ENCODE peak calls at places on chromosomes 4 and X, in eight cellular contexts. W is pancreas, T is left lung, C is lower lobe of right lung, B is IMR-90, H is GM06990, Z is B cell, O is fibroblast of mammary gland. S is an unnamed sample.

GRCh38 chrX:39755152-39756032 is 342.4 kb downstream of the BCOR start:
- DNase-seq in W (peak), T (peak), C (peak), B (peak), H (no peak), Z (no peak), O (peak), S (no peak)

GRCh38 chr4:25756503-25756902 is 100.9 kb downstream of the SLC34A2 start:
- DNase-seq in W (no peak), T (no peak), C (no peak), B (peak), H (no peak), Z (no peak), O (peak), S (no peak)

GRCh38 chrX:46979340-46979739 is 67.1 kb downstream of the JADE3 start:
- DNase-seq in W (no peak), T (no peak), C (no peak), B (peak), H (no peak), Z (no peak), O (peak), S (no peak)

GRCh38 chr4:10157478-10158354 is 41.1 kb upstream of the WDR1 start:
- DNase-seq in W (peak), T (no peak), C (peak), B (peak), H (no peak), Z (peak), O (peak), S (peak)

GRCh38 chr4:130288576-130288975 is 1192.6 kb downstream of the C4orf33 start:
- DNase-seq in W (no peak), T (no peak), C (no peak), B (no peak), H (no peak), Z (no peak), O (peak), S (no peak)

GRCh38 chrX:103503163-103503852 is 16.0 kb downstream of the RAB40A start:
- DNase-seq in W (no peak), T (no peak), C (no peak), B (peak), H (no peak), Z (no peak), O (peak), S (no peak)

GRCh38 chr4:176538217-176538925 is 218.6 kb downstream of the SPCS3 start:
- DNase-seq in W (no peak), T (no peak), C (no peak), B (peak), H (no peak), Z (no peak), O (peak), S (no peak)

GRCh38 chrX:76555269-76555668 is 127.8 kb downstream of the MAGEE1 start:
- DNase-seq in W (no peak), T (no peak), C (no peak), B (no peak), H (no peak), Z (no peak), O (no peak), S (no peak)

GRCh38 chrX:74104356-74105065 is 199.5 kb upstream of the ZCCHC13 start:
- DNase-seq in W (no peak), T (no peak), C (no peak), B (peak), H (no peak), Z (no peak), O (no peak), S (no peak)

GRCh38 chrX:13197961-13198761 is 121.7 kb downstream of the ATXN3L start:
- DNase-seq in W (no peak), T (no peak), C (no peak), B (no peak), H (no peak), Z (no peak), O (no peak), S (no peak)

GRCh38 chr4:121827851-121828250 is 4.2 kb upstream of the CCNA2 start:
- DNase-seq in W (no peak), T (no peak), C (no peak), B (peak), H (no peak), Z (no peak), O (peak), S (no peak)

GRCh38 chr4:40515398-40516293 is 114.0 kb downstream of the RBM47 start:
- DNase-seq in W (peak), T (no peak), C (peak), B (no peak), H (peak), Z (peak), O (peak), S (peak)

GRCh38 chr4:36573441-36573840 is 292.0 kb downstream of the DTHD1 start:
- DNase-seq in W (no peak), T (no peak), C (no peak), B (no peak), H (no peak), Z (no peak), O (no peak), S (peak)

GRCh38 chrX:116194649-116195048 is 24.1 kb downstream of the AGTR2 start:
- DNase-seq in W (no peak), T (no peak), C (no peak), B (no peak), H (no peak), Z (no peak), O (no peak), S (no peak)

GRCh38 chrX:31499120-31499519 is 427.3 kb upstream of the FTHL17 start:
- DNase-seq in W (no peak), T (no peak), C (no peak), B (peak), H (no peak), Z (no peak), O (peak), S (no peak)

GRCh38 chr4:68145261-68145660 is 15.6 kb upstream of the TMPRSS11F start:
- DNase-seq in W (no peak), T (no peak), C (no peak), B (no peak), H (no peak), Z (no peak), O (no peak), S (no peak)

GRCh38 chr4:82774711-82775171 is 23.9 kb downstream of the SCD5 start:
- DNase-seq in W (no peak), T (no peak), C (no peak), B (peak), H (no peak), Z (no peak), O (peak), S (no peak)

GRCh38 chr4:147830987-147831386 is 99.1 kb downstream of the ARHGAP10 start:
- DNase-seq in W (no peak), T (no peak), C (no peak), B (peak), H (no peak), Z (no peak), O (peak), S (no peak)

GRCh38 chr4:43253511-43253910 is 361.0 kb downstream of the GRXCR1 start:
- DNase-seq in W (no peak), T (no peak), C (no peak), B (no peak), H (no peak), Z (no peak), O (no peak), S (no peak)

GRCh38 chr4:3136454-3136853 is 62.0 kb downstream of the HTT start:
- DNase-seq in W (no peak), T (no peak), C (no peak), B (peak), H (no peak), Z (no peak), O (peak), S (no peak)
- TF ChIP-seq CTCF in W (no peak), T (no peak), C (peak), B (peak), H (peak), Z (peak), O (peak), S (peak)

GRCh38 chr4:8295471-8295870 is 25.9 kb downstream of the HTRA3 start:
- DNase-seq in W (no peak), T (peak), C (peak), B (no peak), H (no peak), Z (no peak), O (no peak), S (no peak)

GRCh38 chr4:8296491-8296890 is 26.9 kb downstream of the HTRA3 start:
- DNase-seq in W (no peak), T (no peak), C (peak), B (no peak), H (no peak), Z (no peak), O (no peak), S (no peak)

GRCh38 chr4:8293131-8293975 is 23.8 kb downstream of the HTRA3 start:
- DNase-seq in W (no peak), T (peak), C (peak), B (no peak), H (no peak), Z (no peak), O (no peak), S (no peak)

GRCh38 chr4:8294036-8294435 is 24.5 kb downstream of the HTRA3 start:
- DNase-seq in W (no peak), T (peak), C (peak), B (no peak), H (no peak), Z (no peak), O (no peak), S (no peak)

GRCh38 chr4:8294775-8295174 is 25.2 kb downstream of the HTRA3 start:
- DNase-seq in W (no peak), T (no peak), C (no peak), B (no peak), H (no peak), Z (no peak), O (no peak), S (no peak)
- TF ChIP-seq CTCF in W (no peak), T (no peak), C (no peak), B (no peak), H (no peak), Z (no peak), O (no peak), S (no peak)

GRCh38 chrX:138020941-138021340 is 455.0 kb downstream of the ZIC3 start:
- DNase-seq in W (no peak), T (no peak), C (no peak), B (no peak), H (no peak), Z (no peak), O (no peak), S (no peak)

GRCh38 chrX:138031715-138032114 is 465.8 kb downstream of the ZIC3 start:
- DNase-seq in W (no peak), T (no peak), C (no peak), B (no peak), H (no peak), Z (no peak), O (no peak), S (no peak)

GRCh38 chrX:138026211-138026610 is 460.3 kb downstream of the ZIC3 start:
- DNase-seq in W (no peak), T (no peak), C (no peak), B (no peak), H (no peak), Z (no peak), O (peak), S (peak)
- TF ChIP-seq CTCF in W (peak), T (no peak), C (no peak), B (peak), H (peak), Z (no peak), O (peak), S (peak)

GRCh38 chr4:153205757-153206156 is 1.5 kb downstream of the TRIM2 start:
- DNase-seq in W (peak), T (no peak), C (no peak), B (no peak), H (no peak), Z (no peak), O (peak), S (no peak)

GRCh38 chr4:153207027-153207426 is 2.8 kb downstream of the TRIM2 start:
- DNase-seq in W (no peak), T (no peak), C (no peak), B (no peak), H (no peak), Z (no peak), O (no peak), S (no peak)

GRCh38 chr4:153209410-153209809 is 5.2 kb downstream of the TRIM2 start:
- DNase-seq in W (no peak), T (no peak), C (no peak), B (no peak), H (no peak), Z (no peak), O (no peak), S (no peak)

GRCh38 chr4:153206534-153206933 is 2.3 kb downstream of the TRIM2 start:
- DNase-seq in W (no peak), T (no peak), C (no peak), B (no peak), H (no peak), Z (no peak), O (no peak), S (no peak)

DNA sequence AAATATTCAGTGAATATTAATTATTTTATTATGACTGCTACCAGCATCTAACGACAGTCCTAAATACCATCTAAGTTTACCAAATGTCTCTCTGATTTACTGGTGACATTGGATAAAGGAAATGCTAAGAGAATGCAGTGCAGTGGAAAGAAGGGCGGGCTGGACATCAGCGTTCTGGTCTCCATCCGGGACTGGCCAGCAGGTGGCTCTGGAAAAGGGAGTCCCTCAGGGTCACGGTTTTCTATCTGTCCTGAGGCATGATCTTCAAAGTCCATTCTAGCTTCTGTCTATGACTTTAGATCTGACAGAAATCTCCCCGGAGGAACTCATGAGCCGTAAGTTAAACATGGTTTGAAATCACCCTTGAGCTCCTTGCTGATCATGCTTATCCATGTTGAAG is 3.3 kb downstream of the TRIM2 start:
- DNase-seq in W (peak), T (no peak), C (no peak), B (peak), H (no peak), Z (no peak), O (peak), S (no peak)
- TF ChIP-seq CTCF in W (peak), T (peak), C (peak), B (peak), H (peak), Z (no peak), O (peak), S (peak)

DNA sequence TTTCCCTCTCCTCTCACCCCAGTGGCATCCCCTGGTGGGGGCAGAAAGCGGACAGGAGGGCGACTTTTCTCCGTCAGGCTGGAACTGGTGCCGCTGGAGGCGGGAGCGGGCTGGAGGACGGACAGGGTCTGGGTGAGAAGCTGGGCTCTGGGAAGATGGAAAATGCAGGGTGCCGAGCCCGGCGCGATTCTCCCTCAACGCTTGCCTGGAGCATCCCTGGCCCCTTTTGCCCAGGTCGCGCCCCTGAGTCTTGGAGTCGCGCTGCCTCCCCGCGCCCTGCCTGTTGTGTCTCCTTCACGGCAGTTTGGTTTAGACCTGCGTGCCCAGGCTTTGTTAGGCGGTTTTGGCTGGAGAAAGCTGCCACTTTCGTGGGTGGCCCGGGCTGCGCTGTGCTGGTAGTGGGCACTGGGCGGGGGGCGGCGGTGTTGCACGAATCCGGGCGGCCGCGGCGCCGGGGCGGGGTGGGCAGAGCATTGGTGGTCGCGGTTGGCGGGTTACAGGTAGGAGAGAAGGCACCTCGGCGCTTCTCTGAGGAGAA is 2.0 kb downstream of the ADGRL3 start:
- DNase-seq in W (peak), T (peak), C (peak), B (no peak), H (no peak), Z (no peak), O (no peak), S (peak)
- TF ChIP-seq CTCF in W (no peak), T (no peak), C (no peak), B (no peak), H (no peak), Z (no peak), O (no peak), S (no peak)

DNA sequence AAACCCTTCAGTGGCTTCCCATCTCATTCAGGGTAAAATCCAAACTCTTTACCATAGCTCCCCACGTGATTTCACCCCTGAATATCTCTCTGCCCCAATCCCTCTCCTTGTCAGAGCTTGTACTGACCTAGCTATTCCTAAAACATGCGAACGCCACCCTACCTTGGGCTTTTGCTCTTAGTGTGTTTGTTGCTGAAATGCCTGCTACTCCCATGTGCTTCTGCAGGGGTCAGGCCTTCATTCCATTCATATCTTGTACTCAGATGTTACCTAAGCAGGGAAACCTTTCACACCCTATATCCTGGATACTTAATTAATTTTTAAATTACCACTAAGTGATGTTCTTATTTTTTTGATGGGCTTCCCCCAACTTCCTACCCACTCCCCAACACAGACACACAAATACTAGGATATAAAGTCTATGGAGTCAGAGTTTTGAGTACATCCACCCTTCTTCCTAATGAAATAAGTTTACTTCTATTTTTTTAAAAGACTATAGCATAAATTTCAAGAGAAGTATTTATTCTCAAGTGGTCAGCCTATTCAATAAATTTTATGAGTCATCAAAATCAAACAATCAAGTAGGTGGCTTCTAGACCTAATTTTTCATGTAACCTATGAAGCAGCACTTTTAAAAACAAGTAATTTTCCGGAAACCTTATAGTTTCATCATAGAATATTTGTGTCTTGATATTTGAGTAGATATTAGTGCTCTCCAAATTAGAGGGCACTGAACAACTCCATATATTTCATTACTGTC is 189.4 kb downstream of the RAPGEF2 start:
- DNase-seq in W (no peak), T (no peak), C (no peak), B (no peak), H (no peak), Z (no peak), O (no peak), S (no peak)
- TF ChIP-seq CTCF in W (no peak), T (no peak), C (no peak), B (no peak), H (no peak), Z (no peak), O (no peak), S (no peak)

DNA sequence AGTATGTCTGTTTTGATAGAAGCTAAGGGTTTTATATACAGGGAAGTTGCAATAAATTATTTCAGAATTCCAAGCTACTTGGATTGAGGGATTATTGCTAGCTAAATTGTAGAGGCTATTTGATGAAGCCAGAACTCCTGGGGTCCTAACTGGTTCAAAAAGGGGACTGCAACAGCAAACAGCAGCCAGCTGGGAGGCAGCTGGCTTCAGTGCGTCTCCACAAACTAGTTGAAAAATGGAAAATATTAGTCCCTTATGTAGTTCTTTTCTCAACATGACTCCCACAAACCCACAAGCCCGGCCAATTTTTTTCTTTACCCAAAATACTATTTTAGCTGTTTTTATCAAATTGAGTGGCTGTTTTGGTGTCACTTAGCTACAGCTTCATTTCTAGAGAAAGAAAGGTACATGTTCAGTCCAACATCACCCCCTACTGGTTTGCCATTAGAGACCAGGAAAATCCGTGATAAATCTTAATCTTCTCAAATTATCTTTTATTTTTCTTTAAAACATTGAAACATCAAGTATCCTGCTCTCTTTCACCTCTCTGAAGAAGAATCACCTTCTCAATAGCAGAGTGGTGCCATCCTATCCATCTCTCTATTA is 97.2 kb downstream of the GUCY2F start:
- DNase-seq in W (no peak), T (no peak), C (no peak), B (peak), H (peak), Z (no peak), O (peak), S (no peak)
- TF ChIP-seq CTCF in W (peak), T (peak), C (peak), B (peak), H (peak), Z (no peak), O (peak), S (peak)

DNA sequence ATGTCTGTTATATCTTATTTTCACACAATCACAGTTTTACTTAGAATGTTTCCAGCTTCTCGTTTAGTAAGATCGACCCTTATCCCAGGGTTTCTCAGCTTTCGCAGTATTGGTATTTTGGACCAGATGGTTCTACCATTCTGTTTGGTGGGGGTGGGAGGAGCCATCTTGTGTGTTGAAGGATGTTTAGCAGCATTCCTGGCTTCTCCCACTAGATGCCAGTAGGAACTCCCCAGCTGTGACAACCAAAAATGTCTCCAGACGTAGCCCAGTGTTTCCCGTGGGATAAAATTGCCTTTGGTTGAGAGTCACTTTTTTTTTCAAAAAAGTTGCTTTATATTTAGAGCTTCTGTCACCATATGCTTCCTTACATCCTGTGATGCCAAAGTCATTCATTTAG is 90.9 kb upstream of the TLR2 start:
- DNase-seq in W (no peak), T (no peak), C (no peak), B (no peak), H (no peak), Z (no peak), O (no peak), S (no peak)
- TF ChIP-seq CTCF in W (no peak), T (no peak), C (no peak), B (no peak), H (no peak), Z (no peak), O (no peak), S (no peak)

GRCh38 chrX:11111038-11111851 is at the start of gene HCCS:
- DNase-seq in W (peak), T (peak), C (peak), B (peak), H (peak), Z (peak), O (peak), S (peak)
- TF ChIP-seq CTCF in W (no peak), T (no peak), C (no peak), B (no peak), H (no peak), Z (no peak), O (no peak), S (no peak)

GRCh38 chr4:120704529-120704928 is 218.0 kb downstream of the PRDM5 start:
- DNase-seq in W (no peak), T (no peak), C (no peak), B (no peak), H (no peak), Z (no peak), O (peak), S (no peak)

GRCh38 chr4:120699354-120699753 is 223.2 kb downstream of the PRDM5 start:
- DNase-seq in W (no peak), T (no peak), C (no peak), B (no peak), H (no peak), Z (no peak), O (no peak), S (no peak)

DNA sequence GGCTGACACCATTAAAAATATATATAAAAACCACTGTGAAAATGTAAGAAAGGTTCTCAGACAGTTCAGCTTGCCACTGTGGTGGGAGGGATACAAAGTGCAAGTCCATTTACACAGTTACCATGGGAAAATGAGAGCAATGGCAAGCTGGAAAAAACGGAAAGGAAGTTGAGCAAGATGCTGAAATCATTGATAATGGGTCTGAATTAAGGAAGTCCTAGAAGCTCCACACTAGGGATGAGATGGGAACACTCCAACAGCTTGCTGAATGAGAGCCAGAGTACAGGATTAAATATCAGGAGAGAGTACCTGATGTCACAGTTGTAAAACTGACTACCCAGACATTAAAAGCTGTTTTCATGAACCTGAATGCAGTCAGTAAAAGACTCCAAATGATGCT is 218.6 kb downstream of the PRDM5 start:
- DNase-seq in W (no peak), T (no peak), C (no peak), B (no peak), H (no peak), Z (no peak), O (peak), S (no peak)
- TF ChIP-seq CTCF in W (no peak), T (no peak), C (no peak), B (no peak), H (no peak), Z (no peak), O (no peak), S (no peak)

S was measured in GM13977.